ENCODE peak calls at places on chromosome 18, in five cellular contexts. One of them, this sample, is unnamed.

GRCh38 chr18:27966872-27967271 is 210.1 kb downstream of the CDH2 start:
- DNase-seq in activated T-helper 1 cell treated with anti-CD3 and anti-CD28 coated beads, Interleukin-12 subunit alpha, Interleukin-12 subunit beta, Interleukin-2, Interleukin-4 antibody, amounts not matched to agents 30 ng/mL and 10 ng/mL and 1 ng/mL, durations not matched to agents 14 hours and 24 hours and 36 hours: no peak
- DNase-seq in SJSA1: no peak
- DNase-seq in KG1: no peak
- DNase-seq in NCI-H446: no peak
- DNase-seq in this sample: no peak

GRCh38 chr18:54222922-54223567 is 1.4 kb downstream of the MBD2 start:
- DNase-seq in NCI-H446: no peak
- DNase-seq in KG1: no peak
- DNase-seq in activated T-helper 1 cell treated with anti-CD3 and anti-CD28 coated beads, Interleukin-12 subunit alpha, Interleukin-12 subunit beta, Interleukin-2, Interleukin-4 antibody, amounts not matched to agents 30 ng/mL and 10 ng/mL and 1 ng/mL, durations not matched to agents 14 hours and 24 hours and 36 hours: peak
- DNase-seq in SJSA1: no peak
- DNase-seq in this sample: no peak

GRCh38 chr18:2903006-2903405 is 56.2 kb downstream of the EMILIN2 start:
- DNase-seq in NCI-H446: no peak
- DNase-seq in activated T-helper 1 cell treated with anti-CD3 and anti-CD28 coated beads, Interleukin-12 subunit alpha, Interleukin-12 subunit beta, Interleukin-2, Interleukin-4 antibody, amounts not matched to agents 30 ng/mL and 10 ng/mL and 1 ng/mL, durations not matched to agents 14 hours and 24 hours and 36 hours: no peak
- DNase-seq in SJSA1: no peak
- DNase-seq in KG1: no peak
- DNase-seq in this sample: peak

GRCh38 chr18:45056907-45057306 is 376.2 kb downstream of the SETBP1 start:
- DNase-seq in SJSA1: no peak
- DNase-seq in activated T-helper 1 cell treated with anti-CD3 and anti-CD28 coated beads, Interleukin-12 subunit alpha, Interleukin-12 subunit beta, Interleukin-2, Interleukin-4 antibody, amounts not matched to agents 30 ng/mL and 10 ng/mL and 1 ng/mL, durations not matched to agents 14 hours and 24 hours and 36 hours: no peak
- DNase-seq in KG1: no peak
- DNase-seq in NCI-H446: no peak
- DNase-seq in this sample: no peak

GRCh38 chr18:74139888-74140287 is 7.7 kb downstream of the FBXO15 start:
- DNase-seq in NCI-H446: no peak
- DNase-seq in activated T-helper 1 cell treated with anti-CD3 and anti-CD28 coated beads, Interleukin-12 subunit alpha, Interleukin-12 subunit beta, Interleukin-2, Interleukin-4 antibody, amounts not matched to agents 30 ng/mL and 10 ng/mL and 1 ng/mL, durations not matched to agents 14 hours and 24 hours and 36 hours: no peak
- DNase-seq in SJSA1: no peak
- DNase-seq in KG1: no peak
- DNase-seq in this sample: no peak

GRCh38 chr18:36388310-36388709 is 90.8 kb downstream of the FHOD3 start:
- DNase-seq in SJSA1: no peak
- DNase-seq in NCI-H446: no peak
- DNase-seq in KG1: no peak
- DNase-seq in activated T-helper 1 cell treated with anti-CD3 and anti-CD28 coated beads, Interleukin-12 subunit alpha, Interleukin-12 subunit beta, Interleukin-2, Interleukin-4 antibody, amounts not matched to agents 30 ng/mL and 10 ng/mL and 1 ng/mL, durations not matched to agents 14 hours and 24 hours and 36 hours: no peak
- DNase-seq in this sample: no peak

GRCh38 chr18:25298853-25299274 is 53.1 kb downstream of the ZNF521 start:
- DNase-seq in NCI-H446: no peak
- DNase-seq in activated T-helper 1 cell treated with anti-CD3 and anti-CD28 coated beads, Interleukin-12 subunit alpha, Interleukin-12 subunit beta, Interleukin-2, Interleukin-4 antibody, amounts not matched to agents 30 ng/mL and 10 ng/mL and 1 ng/mL, durations not matched to agents 14 hours and 24 hours and 36 hours: no peak
- DNase-seq in SJSA1: peak
- DNase-seq in KG1: no peak
- DNase-seq in this sample: peak

GRCh38 chr18:7452331-7452730 is 114.8 kb upstream of the PTPRM start:
- DNase-seq in NCI-H446: no peak
- DNase-seq in KG1: no peak
- DNase-seq in activated T-helper 1 cell treated with anti-CD3 and anti-CD28 coated beads, Interleukin-12 subunit alpha, Interleukin-12 subunit beta, Interleukin-2, Interleukin-4 antibody, amounts not matched to agents 30 ng/mL and 10 ng/mL and 1 ng/mL, durations not matched to agents 14 hours and 24 hours and 36 hours: no peak
- DNase-seq in SJSA1: no peak
- DNase-seq in this sample: no peak

GRCh38 chr18:80167331-80167730 is 58.3 kb downstream of the ADNP2 start:
- DNase-seq in NCI-H446: no peak
- DNase-seq in KG1: no peak
- DNase-seq in SJSA1: no peak
- DNase-seq in activated T-helper 1 cell treated with anti-CD3 and anti-CD28 coated beads, Interleukin-12 subunit alpha, Interleukin-12 subunit beta, Interleukin-2, Interleukin-4 antibody, amounts not matched to agents 30 ng/mL and 10 ng/mL and 1 ng/mL, durations not matched to agents 14 hours and 24 hours and 36 hours: no peak
- DNase-seq in this sample: no peak

GRCh38 chr18:49359732-49360444 is 100.6 kb downstream of the DYM start:
- DNase-seq in activated T-helper 1 cell treated with anti-CD3 and anti-CD28 coated beads, Interleukin-12 subunit alpha, Interleukin-12 subunit beta, Interleukin-2, Interleukin-4 antibody, amounts not matched to agents 30 ng/mL and 10 ng/mL and 1 ng/mL, durations not matched to agents 14 hours and 24 hours and 36 hours: no peak
- DNase-seq in NCI-H446: no peak
- DNase-seq in SJSA1: no peak
- DNase-seq in KG1: no peak
- DNase-seq in this sample: no peak

GRCh38 chr18:30970201-30970816 is 72.2 kb downstream of the DSC3 start:
- DNase-seq in activated T-helper 1 cell treated with anti-CD3 and anti-CD28 coated beads, Interleukin-12 subunit alpha, Interleukin-12 subunit beta, Interleukin-2, Interleukin-4 antibody, amounts not matched to agents 30 ng/mL and 10 ng/mL and 1 ng/mL, durations not matched to agents 14 hours and 24 hours and 36 hours: no peak
- DNase-seq in SJSA1: no peak
- DNase-seq in NCI-H446: no peak
- DNase-seq in KG1: peak
- DNase-seq in this sample: no peak

GRCh38 chr18:76445741-76446232 is 49.3 kb downstream of the ZNF516 start:
- DNase-seq in KG1: no peak
- DNase-seq in SJSA1: no peak
- DNase-seq in NCI-H446: no peak
- DNase-seq in activated T-helper 1 cell treated with anti-CD3 and anti-CD28 coated beads, Interleukin-12 subunit alpha, Interleukin-12 subunit beta, Interleukin-2, Interleukin-4 antibody, amounts not matched to agents 30 ng/mL and 10 ng/mL and 1 ng/mL, durations not matched to agents 14 hours and 24 hours and 36 hours: no peak
- DNase-seq in this sample: no peak

GRCh38 chr18:37253424-37254255 is 312.0 kb downstream of the CELF4 start:
- DNase-seq in NCI-H446: no peak
- DNase-seq in SJSA1: no peak
- DNase-seq in KG1: no peak
- DNase-seq in activated T-helper 1 cell treated with anti-CD3 and anti-CD28 coated beads, Interleukin-12 subunit alpha, Interleukin-12 subunit beta, Interleukin-2, Interleukin-4 antibody, amounts not matched to agents 30 ng/mL and 10 ng/mL and 1 ng/mL, durations not matched to agents 14 hours and 24 hours and 36 hours: no peak
- DNase-seq in this sample: no peak

GRCh38 chr18:28163201-28163778 is 13.6 kb downstream of the CDH2 start:
- DNase-seq in SJSA1: no peak
- DNase-seq in NCI-H446: no peak
- DNase-seq in activated T-helper 1 cell treated with anti-CD3 and anti-CD28 coated beads, Interleukin-12 subunit alpha, Interleukin-12 subunit beta, Interleukin-2, Interleukin-4 antibody, amounts not matched to agents 30 ng/mL and 10 ng/mL and 1 ng/mL, durations not matched to agents 14 hours and 24 hours and 36 hours: no peak
- DNase-seq in KG1: no peak
- DNase-seq in this sample: no peak

GRCh38 chr18:47118986-47119385 is 31.3 kb downstream of the HDHD2 start:
- DNase-seq in activated T-helper 1 cell treated with anti-CD3 and anti-CD28 coated beads, Interleukin-12 subunit alpha, Interleukin-12 subunit beta, Interleukin-2, Interleukin-4 antibody, amounts not matched to agents 30 ng/mL and 10 ng/mL and 1 ng/mL, durations not matched to agents 14 hours and 24 hours and 36 hours: no peak
- DNase-seq in NCI-H446: no peak
- DNase-seq in SJSA1: no peak
- DNase-seq in KG1: no peak
- DNase-seq in this sample: no peak

GRCh38 chr18:44180683-44181082 is 500.0 kb upstream of the SETBP1 start:
- DNase-seq in SJSA1: no peak
- DNase-seq in NCI-H446: no peak
- DNase-seq in activated T-helper 1 cell treated with anti-CD3 and anti-CD28 coated beads, Interleukin-12 subunit alpha, Interleukin-12 subunit beta, Interleukin-2, Interleukin-4 antibody, amounts not matched to agents 30 ng/mL and 10 ng/mL and 1 ng/mL, durations not matched to agents 14 hours and 24 hours and 36 hours: no peak
- DNase-seq in KG1: no peak
- DNase-seq in this sample: no peak

GRCh38 chr18:26642461-26643348 is 94.4 kb upstream of the KCTD1 start:
- DNase-seq in NCI-H446: no peak
- DNase-seq in activated T-helper 1 cell treated with anti-CD3 and anti-CD28 coated beads, Interleukin-12 subunit alpha, Interleukin-12 subunit beta, Interleukin-2, Interleukin-4 antibody, amounts not matched to agents 30 ng/mL and 10 ng/mL and 1 ng/mL, durations not matched to agents 14 hours and 24 hours and 36 hours: no peak
- DNase-seq in SJSA1: no peak
- DNase-seq in KG1: no peak
- DNase-seq in this sample: no peak

GRCh38 chr18:34754300-34754699 is 44.2 kb downstream of the DTNA start:
- DNase-seq in SJSA1: no peak
- DNase-seq in KG1: no peak
- DNase-seq in NCI-H446: no peak
- DNase-seq in activated T-helper 1 cell treated with anti-CD3 and anti-CD28 coated beads, Interleukin-12 subunit alpha, Interleukin-12 subunit beta, Interleukin-2, Interleukin-4 antibody, amounts not matched to agents 30 ng/mL and 10 ng/mL and 1 ng/mL, durations not matched to agents 14 hours and 24 hours and 36 hours: no peak
- DNase-seq in this sample: no peak

This sample was measured in Right ventricle myocardium superior.